ENCODE peak calls at places on chromosome 17, in five cellular contexts. N, H, V, Y and Z are unnamed samples.

GRCh38 chr17:49497147-49498036 is 2.3 kb downstream of the NGFR start:
- DNase-seq in N (no peak), H (no peak), V (no peak), Y (no peak), Z (peak; percentile 41)

GRCh38 chr17:10013360-10014112 is 108.5 kb upstream of the RCVRN start:
- DNase-seq in N (no peak), H (no peak), V (no peak), Y (peak; percentile 61), Z (no peak)

GRCh38 chr17:59892849-59893616 is at the start of the genes RPS6KB1 and TUBD1:
- DNase-seq in N (peak; percentile 98), H (peak; percentile 100), V (peak; percentile 97), Y (peak; percentile 96), Z (peak; percentile 90)

GRCh38 chr17:61139219-61139618 is 260.4 kb upstream of the TBX2 start:
- DNase-seq in N (no peak), H (no peak), V (peak; percentile 45), Y (peak; percentile 71), Z (no peak)

GRCh38 chr17:11284811-11285210 is 43.8 kb downstream of the SHISA6 start:
- DNase-seq in N (no peak), H (no peak), V (no peak), Y (no peak), Z (no peak)

GRCh38 chr17:50507871-50508572 is at the start of gene MYCBPAP:
- DNase-seq in N (peak; percentile 61), H (peak; percentile 83), V (no peak), Y (peak; percentile 91), Z (peak; percentile 70)

GRCh38 chr17:11304568-11304967 is 63.6 kb downstream of the SHISA6 start:
- DNase-seq in N (no peak), H (no peak), V (no peak), Y (no peak), Z (no peak)

GRCh38 chr17:41278176-41278955 is 2.9 kb downstream of the KRTAP9-7 start:
- DNase-seq in N (no peak), H (no peak), V (no peak), Y (peak; percentile 0), Z (no peak)

GRCh38 chr17:80201446-80201845 is 18.7 kb downstream of the SGSH start:
- DNase-seq in N (no peak), H (no peak), V (no peak), Y (no peak), Z (no peak)

GRCh38 chr17:65564793-65565192 is 3.3 kb upstream of the AXIN2 start:
- DNase-seq in N (no peak), H (no peak), V (no peak), Y (no peak), Z (no peak)

GRCh38 chr17:19305261-19305660 is 57.3 kb downstream of the B9D1 start:
- DNase-seq in N (no peak), H (no peak), V (no peak), Y (no peak), Z (no peak)

GRCh38 chr17:80475949-80476876 is at the start of gene NPTX1:
- DNase-seq in N (no peak), H (peak; percentile 55), V (no peak), Y (peak; percentile 69), Z (no peak)

GRCh38 chr17:8913879-8914278 is 46.4 kb upstream of the PIK3R6 start:
- DNase-seq in N (no peak), H (no peak), V (no peak), Y (no peak), Z (no peak)

GRCh38 chr17:2718150-2718938 is 6.8 kb upstream of the CLUH start:
- DNase-seq in N (no peak), H (no peak), V (no peak), Y (no peak), Z (no peak)

GRCh38 chr17:81976332-81977210 is 858 bp upstream of the ASPSCR1 start:
- DNase-seq in N (no peak), H (peak; percentile 44), V (no peak), Y (no peak), Z (no peak)

GRCh38 chr17:75610103-75610984 is 22.7 kb downstream of the MYO15B start:
- DNase-seq in N (no peak), H (peak; percentile 90), V (no peak), Y (peak; percentile 61), Z (no peak)

GRCh38 chr17:80649672-80650338 is 105.2 kb downstream of the RPTOR start:
- DNase-seq in N (peak; percentile 45), H (peak; percentile 68), V (peak; percentile 52), Y (peak; percentile 45), Z (peak; percentile 60)

GRCh38 chr17:8941520-8941919 is 24.0 kb downstream of the PIK3R5 start:
- DNase-seq in N (no peak), H (no peak), V (no peak), Y (no peak), Z (no peak)

GRCh38 chr17:45432405-45433113 is at the start of gene ARHGAP27:
- DNase-seq in N (peak; percentile 59), H (no peak), V (no peak), Y (no peak), Z (no peak)

GRCh38 chr17:13337864-13338371 is 263.8 kb downstream of the HS3ST3A1 start:
- DNase-seq in N (no peak), H (peak; percentile 62), V (no peak), Y (peak; percentile 22), Z (peak; percentile 36)

GRCh38 chr17:47990962-47991731 is 20.2 kb downstream of the CDK5RAP3 start:
- DNase-seq in N (no peak), H (no peak), V (no peak), Y (no peak), Z (peak; percentile 94)

GRCh38 chr17:57440522-57441269 is 184.4 kb downstream of the MSI2 start:
- DNase-seq in N (peak; percentile 55), H (peak; percentile 77), V (no peak), Y (peak; percentile 65), Z (peak; percentile 67)

GRCh38 chr17:2213291-2213960 is 90.2 kb downstream of the SMG6 start:
- DNase-seq in N (no peak), H (no peak), V (no peak), Y (no peak), Z (no peak)

GRCh38 chr17:77592503-77592902 is 366.0 kb upstream of the TNRC6C start:
- DNase-seq in N (no peak), H (no peak), V (no peak), Y (no peak), Z (no peak)

GRCh38 chr17:61331886-61332285 is 67.8 kb upstream of the TBX2 start:
- DNase-seq in N (peak; percentile 36), H (no peak), V (no peak), Y (no peak), Z (no peak)

GRCh38 chr17:75689441-75689873 is 22.3 kb downstream of the SAP30BP start:
- DNase-seq in N (no peak), H (no peak), V (no peak), Y (peak; percentile 49), Z (no peak)

GRCh38 chr17:72404872-72405271 is 284.1 kb downstream of the SOX9 start:
- DNase-seq in N (no peak), H (no peak), V (no peak), Y (no peak), Z (no peak)

GRCh38 chr17:4967539-4968165 is at the start of gene SPAG7:
- DNase-seq in N (peak; percentile 94), H (peak; percentile 99), V (peak; percentile 90), Y (peak; percentile 95), Z (peak; percentile 94)
- TF ChIP-seq CTCF in N (no peak), H (no peak), V (no peak), Y (no peak), Z (no peak)

DNA sequence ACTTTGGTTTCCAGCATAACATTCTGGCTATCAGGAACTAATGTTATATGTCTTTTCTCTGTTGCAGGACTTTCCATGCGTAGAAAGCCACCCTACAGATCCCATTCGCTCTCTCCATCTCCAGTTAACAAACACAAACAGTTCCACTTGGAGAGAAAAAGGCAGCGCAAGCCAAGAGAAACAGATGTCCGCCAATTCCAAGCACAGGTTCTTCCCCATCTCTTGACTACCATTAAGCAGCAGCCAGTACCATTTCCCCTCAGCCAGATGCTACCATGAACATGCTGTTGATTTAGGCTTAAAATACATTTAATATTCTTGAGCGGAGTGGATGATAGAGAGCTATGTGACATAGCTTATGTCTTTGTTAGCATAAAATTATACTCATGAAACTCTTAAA is 22.4 kb downstream of the CEP95 start:
- DNase-seq in N (no peak), H (no peak), V (no peak), Y (no peak), Z (no peak)
- TF ChIP-seq CTCF in N (no peak), H (no peak), V (no peak), Y (no peak), Z (no peak)

GRCh38 chr17:44362964-44363612 is 565 bp downstream of the FAM171A2 start:
- DNase-seq in N (no peak), H (no peak), V (no peak), Y (peak; percentile 77), Z (no peak)

GRCh38 chr17:44362056-44362355 is 1.6 kb downstream of the FAM171A2 start:
- DNase-seq in N (no peak), H (no peak), V (no peak), Y (no peak), Z (no peak)

GRCh38 chr17:44361292-44362055 is 2.2 kb downstream of the FAM171A2 start:
- DNase-seq in N (no peak), H (no peak), V (no peak), Y (no peak), Z (no peak)

GRCh38 chr17:44362479-44362963 is 1.1 kb downstream of the FAM171A2 start:
- DNase-seq in N (no peak), H (no peak), V (no peak), Y (no peak), Z (no peak)

DNA sequence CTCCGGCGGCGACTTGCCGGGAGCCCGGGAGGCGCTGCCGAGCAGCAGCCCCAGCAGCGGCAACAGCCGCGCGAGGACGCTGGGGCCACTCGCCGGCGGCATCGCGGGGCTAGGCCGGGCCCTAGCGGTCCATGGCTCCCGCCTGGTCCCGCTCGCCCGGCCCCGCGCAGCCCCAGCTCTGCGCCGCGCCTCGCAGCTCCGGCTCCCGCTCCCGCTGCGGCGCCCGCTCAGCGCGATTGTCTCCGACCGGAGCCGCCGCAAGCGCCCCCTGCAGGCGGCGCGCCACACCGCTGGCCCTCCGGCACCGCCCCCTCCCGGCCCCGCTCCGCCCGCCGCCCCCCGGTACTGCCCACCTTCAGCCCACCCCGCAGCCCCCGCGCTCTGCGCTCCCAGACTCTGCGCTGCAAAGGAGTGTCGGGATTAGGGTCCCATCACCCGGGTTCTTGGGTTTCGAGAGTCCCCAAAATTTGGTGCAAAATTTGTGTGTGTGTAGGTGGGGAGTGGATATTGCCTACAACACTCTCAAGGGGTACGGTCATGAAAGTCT is at the start of gene FAM171A2:
- DNase-seq in N (no peak), H (peak; percentile 66), V (no peak), Y (peak; percentile 95), Z (peak; percentile 78)
- TF ChIP-seq CTCF in N (no peak), H (peak; percentile 98), V (peak; percentile 64), Y (peak; percentile 74), Z (peak; percentile 87)

GRCh38 chr17:34727601-34728000 is 148.2 kb downstream of the TMEM132E start:
- DNase-seq in N (no peak), H (no peak), V (no peak), Y (no peak), Z (no peak)

GRCh38 chr17:34723875-34724274 is 144.5 kb downstream of the TMEM132E start:
- DNase-seq in N (no peak), H (no peak), V (no peak), Y (no peak), Z (no peak)

GRCh38 chr17:34726536-34727384 is 147.4 kb downstream of the TMEM132E start:
- DNase-seq in N (no peak), H (no peak), V (no peak), Y (no peak), Z (no peak)

GRCh38 chr17:34725740-34726139 is 146.4 kb downstream of the TMEM132E start:
- DNase-seq in N (no peak), H (no peak), V (no peak), Y (no peak), Z (no peak)

GRCh38 chr17:34725008-34725407 is 145.6 kb downstream of the TMEM132E start:
- DNase-seq in N (no peak), H (no peak), V (no peak), Y (no peak), Z (no peak)
- TF ChIP-seq CTCF in N (no peak), H (no peak), V (no peak), Y (no peak), Z (no peak)